ENCODE peak calls at places on chromosomes 5 and 9, in nine cellular contexts. F, J, H, N, A, E, C, M and Q are unnamed samples.

GRCh38 chr9:100268271-100268670 is 84.5 kb downstream of the TEX10 start:
- DNase-seq in F (no peak), J (no peak), H (no peak), N (no peak), A (no peak), E (no peak), C (no peak), M (no peak), Q (no peak)

GRCh38 chr5:81533629-81534480 is 139.9 kb upstream of the ACOT12 start:
- DNase-seq in F (no peak), J (no peak), H (no peak), N (no peak), A (no peak), E (no peak), C (no peak), M (no peak), Q (no peak)

GRCh38 chr5:2005101-2006041 is 122.6 kb upstream of the IRX4 start:
- DNase-seq in F (no peak), J (no peak), H (no peak), N (no peak), A (no peak), E (no peak), C (no peak), M (no peak), Q (no peak)

GRCh38 chr5:98205691-98206461 is 567.6 kb upstream of the RGMB start:
- DNase-seq in F (no peak), J (no peak), H (no peak), N (no peak), A (no peak), E (no peak), C (no peak), M (no peak), Q (no peak)

GRCh38 chr5:141883184-141883947 is 5.2 kb upstream of the PCDH1 start:
- DNase-seq in F (peak), J (no peak), H (no peak), N (peak), A (no peak), E (peak), C (no peak), M (no peak), Q (no peak)

GRCh38 chr9:94654165-94654894 is 15.0 kb upstream of the FBP1 start:
- DNase-seq in F (no peak), J (no peak), H (no peak), N (no peak), A (no peak), E (peak), C (no peak), M (no peak), Q (no peak)

GRCh38 chr9:76366275-76366674 is 28.0 kb downstream of the RFK start:
- DNase-seq in F (no peak), J (no peak), H (no peak), N (no peak), A (no peak), E (no peak), C (no peak), M (no peak), Q (no peak)

GRCh38 chr9:112048924-112049785 is 125.9 kb downstream of the SUSD1 start:
- DNase-seq in F (no peak), J (peak), H (no peak), N (no peak), A (peak), E (no peak), C (no peak), M (no peak), Q (no peak)

GRCh38 chr5:66171349-66172344 is 27.5 kb downstream of the SREK1 start:
- DNase-seq in F (no peak), J (no peak), H (no peak), N (no peak), A (peak), E (no peak), C (peak), M (peak), Q (no peak)

GRCh38 chr5:116453920-116454319 is 120.7 kb downstream of the SEMA6A start:
- DNase-seq in F (no peak), J (no peak), H (no peak), N (no peak), A (no peak), E (no peak), C (no peak), M (peak), Q (no peak)

GRCh38 chr9:93258818-93259489 is 75.0 kb downstream of the WNK2 start:
- DNase-seq in F (peak), J (peak), H (no peak), N (peak), A (peak), E (peak), C (no peak), M (no peak), Q (no peak)

GRCh38 chr5:148386041-148386440 is 2.3 kb downstream of the FBXO38 start:
- DNase-seq in F (no peak), J (no peak), H (no peak), N (no peak), A (no peak), E (no peak), C (no peak), M (peak), Q (no peak)

GRCh38 chr9:109273869-109274268 is 47.0 kb downstream of the EPB41L4B start:
- DNase-seq in F (no peak), J (no peak), H (no peak), N (no peak), A (no peak), E (no peak), C (no peak), M (no peak), Q (no peak)

GRCh38 chr5:59506285-59506877 is 387.1 kb downstream of the PDE4D start:
- DNase-seq in F (no peak), J (no peak), H (no peak), N (no peak), A (no peak), E (no peak), C (no peak), M (peak), Q (no peak)

GRCh38 chr5:51395666-51396356 is 12.6 kb downstream of the ISL1 start:
- DNase-seq in F (no peak), J (no peak), H (no peak), N (no peak), A (no peak), E (no peak), C (no peak), M (no peak), Q (no peak)

GRCh38 chr5:88203977-88204735 is 64.5 kb downstream of the TMEM161B start:
- DNase-seq in F (no peak), J (no peak), H (no peak), N (no peak), A (no peak), E (no peak), C (no peak), M (no peak), Q (no peak)

GRCh38 chr5:142512680-142513042 is 173.2 kb downstream of the FGF1 start:
- DNase-seq in F (no peak), J (no peak), H (no peak), N (no peak), A (no peak), E (no peak), C (no peak), M (peak), Q (no peak)

GRCh38 chr5:54254482-54255198 is 55.7 kb downstream of the ARL15 start:
- DNase-seq in F (no peak), J (no peak), H (no peak), N (no peak), A (no peak), E (no peak), C (no peak), M (peak), Q (no peak)

GRCh38 chr5:16457853-16458252 is 7.7 kb downstream of the ZNF622 start:
- DNase-seq in F (no peak), J (no peak), H (no peak), N (no peak), A (no peak), E (no peak), C (no peak), M (no peak), Q (no peak)

GRCh38 chr9:6715755-6716643 is 41.8 kb upstream of the KDM4C start:
- DNase-seq in F (no peak), J (peak), H (no peak), N (peak), A (peak), E (peak), C (peak), M (peak), Q (peak)

GRCh38 chr5:9455826-9456434 is 89.9 kb downstream of the SEMA5A start:
- DNase-seq in F (no peak), J (no peak), H (no peak), N (no peak), A (no peak), E (no peak), C (no peak), M (no peak), Q (no peak)

GRCh38 chr9:85208666-85209065 is 533.1 kb downstream of the AGTPBP1 start:
- DNase-seq in F (no peak), J (no peak), H (no peak), N (no peak), A (no peak), E (no peak), C (no peak), M (no peak), Q (no peak)

GRCh38 chr9:78788101-78788500 is 491.2 kb downstream of the PSAT1 start:
- DNase-seq in F (no peak), J (no peak), H (no peak), N (no peak), A (no peak), E (no peak), C (no peak), M (no peak), Q (no peak)

GRCh38 chr5:74517700-74518099 is 122.8 kb downstream of the ENC1 start:
- DNase-seq in F (no peak), J (no peak), H (no peak), N (no peak), A (no peak), E (no peak), C (no peak), M (no peak), Q (no peak)

GRCh38 chr9:111961011-111961410 is 64.4 kb downstream of the UGCG start:
- DNase-seq in F (no peak), J (no peak), H (no peak), N (no peak), A (no peak), E (no peak), C (no peak), M (no peak), Q (no peak)

GRCh38 chr9:110255064-110255416 is 1.3 kb downstream of the TXN start:
- DNase-seq in F (no peak), J (no peak), H (no peak), N (no peak), A (peak), E (no peak), C (no peak), M (no peak), Q (no peak)

GRCh38 chr5:82601862-82602261 is 323.7 kb upstream of the RPS23 start:
- DNase-seq in F (no peak), J (no peak), H (no peak), N (no peak), A (no peak), E (no peak), C (no peak), M (no peak), Q (no peak)

GRCh38 chr5:59559323-59559722 is 334.2 kb downstream of the PDE4D start:
- DNase-seq in F (no peak), J (no peak), H (no peak), N (no peak), A (no peak), E (no peak), C (no peak), M (no peak), Q (no peak)

GRCh38 chr5:138305797-138306196 is 25.8 kb downstream of the CDC25C start:
- DNase-seq in F (no peak), J (peak), H (no peak), N (no peak), A (no peak), E (no peak), C (no peak), M (peak), Q (no peak)

GRCh38 chr9:115195889-115196288 is 77.9 kb upstream of the TNC start:
- DNase-seq in F (no peak), J (no peak), H (no peak), N (no peak), A (no peak), E (no peak), C (no peak), M (no peak), Q (no peak)

GRCh38 chr9:81397735-81398381 is 291.5 kb downstream of the TLE1 start:
- DNase-seq in F (no peak), J (no peak), H (no peak), N (no peak), A (no peak), E (no peak), C (no peak), M (no peak), Q (no peak)

GRCh38 chr9:33377089-33377715 is 25.2 kb downstream of the AQP7 start:
- DNase-seq in F (no peak), J (no peak), H (no peak), N (no peak), A (no peak), E (peak), C (no peak), M (no peak), Q (peak)

GRCh38 chr9:32968101-32969011 is 33.1 kb downstream of the APTX start:
- DNase-seq in F (peak), J (peak), H (peak), N (peak), A (peak), E (no peak), C (peak), M (peak), Q (no peak)

GRCh38 chr5:35823347-35823875 is 33.3 kb upstream of the IL7R start:
- DNase-seq in F (no peak), J (no peak), H (no peak), N (no peak), A (no peak), E (no peak), C (no peak), M (no peak), Q (no peak)

GRCh38 chr5:35822541-35822940 is 34.1 kb upstream of the IL7R start:
- DNase-seq in F (no peak), J (no peak), H (no peak), N (no peak), A (peak), E (no peak), C (no peak), M (no peak), Q (no peak)

GRCh38 chr5:35828092-35828598 is 28.5 kb upstream of the IL7R start:
- DNase-seq in F (no peak), J (no peak), H (no peak), N (no peak), A (no peak), E (no peak), C (no peak), M (no peak), Q (no peak)

GRCh38 chr5:35826056-35826455 is 30.6 kb upstream of the IL7R start:
- DNase-seq in F (no peak), J (no peak), H (no peak), N (no peak), A (no peak), E (no peak), C (no peak), M (no peak), Q (no peak)

GRCh38 chr5:35826561-35826960 is 30.1 kb upstream of the IL7R start:
- DNase-seq in F (no peak), J (no peak), H (no peak), N (no peak), A (no peak), E (no peak), C (no peak), M (no peak), Q (no peak)
- TF ChIP-seq EP300 in F (no peak), J (no peak), H (no peak), N (no peak), A (no peak), E (no peak), C (no peak), M (no peak), Q (no peak)

GRCh38 chr9:77707696-77708095 is 59.6 kb upstream of the GNA14 start:
- DNase-seq in F (no peak), J (peak), H (peak), N (peak), A (peak), E (peak), C (peak), M (peak), Q (peak)
- TF ChIP-seq EP300 in F (no peak), J (no peak), H (peak), N (no peak), A (no peak), E (no peak), C (no peak), M (no peak), Q (no peak)

GRCh38 chr5:77152441-77152840 is 58.0 kb upstream of the PDE8B start:
- DNase-seq in F (no peak), J (no peak), H (no peak), N (no peak), A (no peak), E (no peak), C (no peak), M (no peak), Q (no peak)
- TF ChIP-seq EP300 in F (no peak), J (no peak), H (no peak), N (no peak), A (no peak), E (no peak), C (no peak), M (no peak), Q (no peak)

GRCh38 chr9:130421802-130422276 is 22.9 kb upstream of the ASS1 start:
- DNase-seq in F (peak), J (no peak), H (no peak), N (no peak), A (no peak), E (no peak), C (no peak), M (no peak), Q (no peak)
- TF ChIP-seq EP300 in F (no peak), J (no peak), H (no peak), N (no peak), A (no peak), E (no peak), C (no peak), M (no peak), Q (no peak)

DNA sequence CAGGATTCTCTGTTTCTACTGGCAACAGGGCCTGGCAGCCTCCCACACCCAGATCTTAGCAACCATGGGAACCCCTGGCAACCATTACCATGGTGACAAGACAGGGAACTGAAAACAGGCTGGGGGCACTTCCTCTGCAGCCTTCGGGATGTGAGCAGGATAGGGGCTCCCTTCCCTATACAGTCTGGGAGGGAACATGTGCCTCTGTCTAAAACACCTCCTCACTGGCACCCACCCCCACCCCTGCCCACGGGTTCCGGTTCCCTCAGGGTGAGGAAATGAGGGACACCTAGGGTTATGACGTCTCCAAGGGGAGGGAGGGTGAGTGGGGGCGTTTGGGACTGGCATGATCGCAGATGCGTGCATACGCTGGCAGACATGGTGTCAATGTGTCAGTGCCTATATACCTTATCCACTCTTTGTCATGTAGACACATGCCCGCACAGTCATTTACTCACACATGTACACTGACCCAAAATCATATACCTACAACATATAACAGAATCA is 3.0 kb upstream of the DNAJB5 start:
- DNase-seq in F (no peak), J (no peak), H (no peak), N (no peak), A (no peak), E (no peak), C (no peak), M (no peak), Q (no peak)
- TF ChIP-seq EP300 in F (no peak), J (no peak), H (no peak), N (no peak), A (no peak), E (no peak), C (no peak), M (no peak), Q (no peak)

DNA sequence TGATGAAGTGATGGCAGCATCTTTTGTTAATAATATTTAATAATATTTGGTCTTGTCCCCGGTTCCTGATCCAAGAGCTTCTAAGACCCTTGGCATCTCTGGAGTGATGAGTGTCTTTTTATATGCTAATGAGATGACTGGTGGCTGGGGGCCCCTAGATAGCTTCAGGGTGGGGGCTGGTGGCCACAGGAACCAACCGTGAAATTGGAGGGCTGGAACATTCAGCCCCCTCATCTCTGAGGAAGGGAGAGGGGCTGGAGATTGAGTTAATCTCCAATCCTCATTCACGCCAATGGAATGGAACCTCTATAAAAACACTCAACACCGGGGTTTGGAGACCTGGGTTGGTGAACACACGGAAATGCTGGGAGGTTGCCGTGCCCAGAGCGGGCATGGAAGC is 78.2 kb upstream of the RAPGEF1 start:
- DNase-seq in F (no peak), J (no peak), H (no peak), N (no peak), A (no peak), E (no peak), C (no peak), M (no peak), Q (no peak)
- TF ChIP-seq EP300 in F (no peak), J (no peak), H (no peak), N (no peak), A (no peak), E (no peak), C (no peak), M (no peak), Q (no peak)

GRCh38 chr9:126788046-126788445 is 16.8 kb upstream of the ZBTB43 start:
- DNase-seq in F (no peak), J (no peak), H (no peak), N (no peak), A (no peak), E (no peak), C (no peak), M (no peak), Q (no peak)

GRCh38 chr9:126791406-126792230 is 13.2 kb upstream of the ZBTB43 start:
- DNase-seq in F (no peak), J (no peak), H (no peak), N (no peak), A (no peak), E (peak), C (peak), M (peak), Q (no peak)

GRCh38 chr9:126790561-126790960 is 14.3 kb upstream of the ZBTB43 start:
- DNase-seq in F (no peak), J (no peak), H (no peak), N (no peak), A (no peak), E (peak), C (no peak), M (no peak), Q (no peak)

GRCh38 chr9:126784401-126784800 is 20.4 kb upstream of the ZBTB43 start:
- DNase-seq in F (no peak), J (no peak), H (no peak), N (no peak), A (no peak), E (no peak), C (no peak), M (no peak), Q (no peak)

DNA sequence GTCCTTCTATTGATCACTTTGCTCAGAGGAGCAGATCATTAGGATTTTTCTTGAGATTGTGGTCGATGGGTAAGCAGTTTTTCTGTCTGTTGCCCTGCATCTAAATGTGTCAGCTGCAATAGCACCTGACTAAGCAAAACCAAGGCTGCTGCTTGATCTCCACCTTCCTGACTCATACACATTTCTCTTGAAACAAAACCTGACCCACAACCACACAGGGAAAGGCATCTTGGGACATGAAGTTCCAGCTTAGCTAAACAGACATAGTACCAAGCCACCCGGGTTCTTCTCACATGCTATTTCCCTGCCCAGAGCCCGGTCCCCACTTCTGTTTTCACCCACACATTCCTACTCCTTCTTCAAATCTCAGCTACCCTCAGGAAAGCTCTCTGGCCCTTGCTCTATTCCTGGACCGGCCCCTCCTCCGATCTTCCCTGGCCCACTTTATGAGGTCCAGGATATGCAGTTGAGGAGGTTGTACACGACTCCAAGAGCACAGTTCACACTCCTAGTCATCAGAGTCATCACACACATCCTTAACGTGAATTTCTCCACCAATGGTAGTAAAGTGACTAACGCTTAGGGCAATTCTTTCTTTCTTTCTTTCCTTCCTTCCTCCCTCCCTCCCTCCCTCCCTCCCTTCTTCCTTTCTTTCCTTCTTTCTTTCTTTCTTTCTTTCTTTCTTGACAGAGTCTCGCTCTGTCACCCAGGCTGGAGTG is 16.1 kb upstream of the ZBTB43 start:
- DNase-seq in F (no peak), J (no peak), H (no peak), N (no peak), A (no peak), E (peak), C (peak), M (no peak), Q (no peak)
- TF ChIP-seq EP300 in F (no peak), J (no peak), H (no peak), N (no peak), A (no peak), E (no peak), C (no peak), M (no peak), Q (no peak)

GRCh38 chr9:96021616-96022444 is 146.3 kb downstream of the ERCC6L2 start:
- DNase-seq in F (peak), J (no peak), H (no peak), N (peak), A (no peak), E (no peak), C (no peak), M (no peak), Q (no peak)
- TF ChIP-seq EP300 in F (no peak), J (no peak), H (no peak), N (no peak), A (no peak), E (no peak), C (no peak), M (no peak), Q (no peak)

GRCh38 chr5:108641596-108641995 is 106.1 kb upstream of the FER start:
- DNase-seq in F (no peak), J (no peak), H (no peak), N (no peak), A (no peak), E (no peak), C (no peak), M (no peak), Q (no peak)
- TF ChIP-seq EP300 in F (no peak), J (no peak), H (no peak), N (no peak), A (no peak), E (no peak), C (no peak), M (no peak), Q (no peak)